ENCODE peak calls at places on chromosome 1, in five cellular contexts. X is A549, D is H1, Q is K562, U is HepG2. Y is an unnamed sample.

GRCh38 chr1:224169876-224170275 is 13.2 kb upstream of the DEGS1 start:
- DNase-seq in Q (no peak), X (no peak), D (no peak), U (no peak), Y (no peak)

GRCh38 chr1:164794310-164794709 is 235.3 kb downstream of the PBX1 start:
- DNase-seq in U (no peak), X (peak; percentile 60), Q (no peak), D (no peak), Y (peak; percentile 15)

GRCh38 chr1:15674760-15675159 is 9.4 kb upstream of the PLEKHM2 start:
- DNase-seq in U (no peak), Q (peak; percentile 46), D (no peak), X (no peak), Y (no peak)

GRCh38 chr1:93635614-93636543 is 45.8 kb downstream of the BCAR3 start:
- DNase-seq in D (peak; percentile 71), U (no peak), X (no peak), Q (no peak), Y (peak; percentile 73)

GRCh38 chr1:4585216-4585615 is 69.2 kb upstream of the AJAP1 start:
- DNase-seq in D (no peak), U (no peak), X (peak; percentile 4), Q (peak; percentile 74), Y (no peak)

GRCh38 chr1:202565890-202566289 is 144.4 kb downstream of the SYT2 start:
- DNase-seq in Q (no peak), X (no peak), U (no peak), D (no peak), Y (no peak)

GRCh38 chr1:13916530-13916929 is 216.5 kb downstream of the PRDM2 start:
- DNase-seq in U (no peak), X (no peak), Q (no peak), D (no peak), Y (no peak)

GRCh38 chr1:29235955-29236742 is at the start of gene PTPRU:
- DNase-seq in U (peak; percentile 35), Q (peak; percentile 94), X (peak; percentile 53), D (no peak), Y (peak; percentile 59)

GRCh38 chr1:84174051-84174556 is 30.0 kb downstream of the PRKACB start:
- DNase-seq in D (no peak), X (peak; percentile 83), U (peak; percentile 16), Q (no peak), Y (peak; percentile 88)

GRCh38 chr1:41805771-41806471 is 112.8 kb downstream of the HIVEP3 start:
- DNase-seq in X (no peak), Q (no peak), D (no peak), U (no peak), Y (no peak)

GRCh38 chr1:208461680-208462079 is 217.5 kb upstream of the PLXNA2 start:
- DNase-seq in D (no peak), U (no peak), X (peak; percentile 7), Q (peak; percentile 33), Y (no peak)

GRCh38 chr1:42322577-42322976 is 12.5 kb downstream of the FOXJ3 start:
- DNase-seq in X (no peak), Q (no peak), D (no peak), U (no peak), Y (peak; percentile 79)

GRCh38 chr1:36966242-36966641 is 68.1 kb downstream of the GRIK3 start:
- DNase-seq in U (peak; percentile 5), X (no peak), D (no peak), Q (peak; percentile 39), Y (peak; percentile 7)

GRCh38 chr1:111516008-111516535 is 12.6 kb upstream of the ADORA3 start:
- DNase-seq in Q (peak; percentile 60), U (no peak), X (no peak), D (peak; percentile 17), Y (peak; percentile 75)

GRCh38 chr1:107680579-107680985 is 284.4 kb downstream of the VAV3 start:
- DNase-seq in X (peak; percentile 35), D (no peak), U (peak; percentile 78), Q (no peak), Y (no peak)

GRCh38 chr1:154512760-154513159 is 10.5 kb upstream of the SHE start:
- DNase-seq in X (no peak), U (no peak), Q (no peak), D (no peak), Y (no peak)

GRCh38 chr1:1438531-1439381 is 3.3 kb downstream of the VWA1 start:
- DNase-seq in D (no peak), U (no peak), X (no peak), Q (no peak), Y (no peak)

GRCh38 chr1:177164380-177165068 is at the start of gene ASTN1:
- DNase-seq in D (no peak), Q (no peak), U (no peak), X (no peak), Y (no peak)

GRCh38 chr1:211507365-211507764 is 15.4 kb upstream of the RD3 start:
- DNase-seq in D (no peak), U (no peak), X (no peak), Q (no peak), Y (no peak)

GRCh38 chr1:35288761-35289160 is 20.3 kb downstream of the ZMYM4 start:
- DNase-seq in Q (no peak), U (peak; percentile 18), D (no peak), X (no peak), Y (peak; percentile 51)

GRCh38 chr1:70409136-70409535 is 1.9 kb upstream of the CTH start:
- DNase-seq in Q (no peak), X (no peak), U (no peak), D (no peak), Y (no peak)

GRCh38 chr1:17046043-17046657 is 7.7 kb downstream of the SDHB start:
- DNase-seq in X (peak; percentile 63), D (no peak), U (peak; percentile 63), Q (peak; percentile 58), Y (peak; percentile 60)

GRCh38 chr1:153612755-153613331 is at the start of gene S100A16:
- DNase-seq in D (no peak), X (peak; percentile 77), U (no peak), Q (no peak), Y (peak; percentile 30)

GRCh38 chr1:47569681-47570470 is 132.0 kb downstream of the FOXD2 start:
- DNase-seq in D (no peak), U (peak; percentile 64), Q (no peak), X (peak; percentile 84), Y (peak; percentile 93)

GRCh38 chr1:115251340-115251748 is 86.7 kb downstream of the NGF start:
- DNase-seq in U (no peak), X (no peak), D (no peak), Q (no peak), Y (no peak)

GRCh38 chr1:201385299-201385891 is 7.9 kb upstream of the TNNT2 start:
- DNase-seq in D (peak; percentile 38), Q (peak; percentile 84), X (peak; percentile 61), U (peak; percentile 62), Y (peak; percentile 23)

GRCh38 chr1:2778220-2778592 is 23.3 kb downstream of the TTC34 start:
- DNase-seq in U (no peak), X (no peak), D (no peak), Q (no peak), Y (no peak)

GRCh38 chr1:64920936-64921589 is 45.3 kb downstream of the JAK1 start:
- DNase-seq in Q (no peak), U (no peak), D (no peak), X (no peak), Y (peak; percentile 88)

GRCh38 chr1:183837062-183837461 is 32.1 kb downstream of the RGL1 start:
- DNase-seq in D (no peak), Q (no peak), X (no peak), U (no peak), Y (no peak)

GRCh38 chr1:158045639-158046038 is 52.2 kb downstream of the KIRREL1 start:
- DNase-seq in D (peak; percentile 17), X (no peak), Q (no peak), U (no peak), Y (peak; percentile 72)

GRCh38 chr1:153728305-153729066 is 636 bp downstream of the INTS3 start:
- DNase-seq in D (no peak), Q (peak; percentile 36), X (peak; percentile 54), U (peak; percentile 49), Y (peak; percentile 48)

GRCh38 chr1:165215676-165216075 is 140.8 kb downstream of the LMX1A start:
- DNase-seq in U (no peak), D (no peak), X (no peak), Q (no peak), Y (no peak)

GRCh38 chr1:169594391-169594790 is 8.1 kb upstream of the F5 start:
- DNase-seq in Q (no peak), X (no peak), D (no peak), U (no peak), Y (no peak)

GRCh38 chr1:157115851-157116734 is 16.5 kb upstream of the ETV3L start:
- DNase-seq in D (no peak), X (no peak), U (no peak), Q (no peak), Y (no peak)

GRCh38 chr1:218499021-218499691 is 154.0 kb downstream of the TGFB2 start:
- DNase-seq in Q (no peak), U (no peak), X (peak; percentile 86), D (no peak), Y (peak; percentile 83)

GRCh38 chr1:234602334-234603220 is 7.4 kb downstream of the IRF2BP2 start:
- DNase-seq in X (peak; percentile 95), D (no peak), U (peak; percentile 95), Q (peak; percentile 84), Y (peak; percentile 92)
- TF ChIP-seq POLR2A in X (no peak), D (no peak), U (no peak), Q (peak; percentile 72), Y (no peak)

GRCh38 chr1:7784492-7785071 is 491 bp downstream of the PER3 start:
- DNase-seq in D (no peak), U (no peak), X (no peak), Q (no peak), Y (no peak)
- TF ChIP-seq JUN in D (no peak), U (no peak), X (no peak), Q (no peak), Y (no peak)

GRCh38 chr1:19979494-19979977 is at the start of gene PLA2G2A:
- DNase-seq in Q (no peak), D (no peak), X (no peak), U (peak; percentile 15), Y (no peak)
- TF ChIP-seq POLR2A in Q (no peak), D (no peak), X (no peak), U (no peak), Y (no peak)

GRCh38 chr1:206556047-206556747 is 48.9 kb downstream of the RASSF5 start:
- DNase-seq in Q (no peak), X (no peak), D (no peak), U (peak; percentile 68), Y (no peak)
- TF ChIP-seq JUN in Q (no peak), X (no peak), D (no peak), U (no peak), Y (no peak)

GRCh38 chr1:161200992-161201827 is 957 bp upstream of the NDUFS2 start:
- DNase-seq in Q (no peak), D (no peak), U (no peak), X (no peak), Y (peak; percentile 87)
- TF ChIP-seq POLR2A in Q (no peak), D (no peak), U (peak; percentile 29), X (no peak), Y (no peak)

GRCh38 chr1:45630429-45630828 is 6.6 kb upstream of the CCDC17 start:
- DNase-seq in D (no peak), Q (no peak), X (no peak), U (no peak), Y (no peak)
- TF ChIP-seq JUN in D (no peak), Q (no peak), X (no peak), U (no peak), Y (no peak)

Y was measured in endothelial cell of umbilical vein.